ENCODE peak calls at places on chromosomes 3 and 15, in six cellular contexts. R, L, M, B, C and W are unnamed samples.

GRCh38 chr3:81214626-81215025 is 546.8 kb downstream of the GBE1 start:
- DNase-seq in B (no peak), M (peak; percentile 8), R (no peak), C (no peak), L (no peak), W (no peak)

GRCh38 chr3:58659051-58659675 is 7.4 kb downstream of the FAM3D start:
- DNase-seq in L (peak; percentile 20), C (no peak), R (peak; percentile 62), B (no peak), M (peak; percentile 15), W (peak; percentile 59)

GRCh38 chr3:156530969-156531368 is 23.9 kb downstream of the SSR3 start:
- DNase-seq in R (no peak), L (no peak), C (no peak), M (no peak), B (no peak), W (no peak)

GRCh38 chr3:100486808-100487207 is 5.6 kb upstream of the TMEM45A start:
- DNase-seq in B (no peak), L (no peak), C (no peak), R (no peak), M (no peak), W (no peak)

GRCh38 chr3:141229132-141229531 is 2.5 kb upstream of the PXYLP1 start:
- DNase-seq in R (peak; percentile 61), L (no peak), M (no peak), C (no peak), B (no peak), W (no peak)

GRCh38 chr3:179967622-179968021 is 69.1 kb downstream of the PEX5L start:
- DNase-seq in R (no peak), M (no peak), C (no peak), B (no peak), L (peak; percentile 14), W (no peak)

GRCh38 chr3:149830902-149831301 is 17.9 kb downstream of the RNF13 start:
- DNase-seq in C (no peak), M (no peak), B (no peak), L (no peak), R (no peak), W (no peak)

GRCh38 chr15:40276927-40277326 is 5.9 kb downstream of the ANKRD63 start:
- DNase-seq in C (no peak), L (no peak), B (no peak), R (no peak), M (no peak), W (no peak)

GRCh38 chr15:85607141-85607806 is 187.5 kb downstream of the KLHL25 start:
- DNase-seq in C (no peak), R (no peak), L (peak; percentile 25), B (no peak), M (peak; percentile 68), W (no peak)

GRCh38 chr3:103653996-103654395 is 1219.2 kb downstream of the ZPLD1 start:
- DNase-seq in C (no peak), B (no peak), M (peak; percentile 52), L (no peak), R (no peak), W (no peak)

GRCh38 chr3:192212335-192212734 is 515.0 kb downstream of the FGF12 start:
- DNase-seq in C (no peak), B (no peak), L (no peak), M (no peak), R (no peak), W (no peak)

GRCh38 chr3:172323894-172324590 is 124.2 kb downstream of the GHSR start:
- DNase-seq in R (peak; percentile 56), C (peak; percentile 59), L (peak; percentile 88), M (peak; percentile 78), B (no peak), W (no peak)

GRCh38 chr3:156150434-156151066 is 30.2 kb downstream of the KCNAB1 start:
- DNase-seq in R (peak; percentile 68), C (no peak), M (peak; percentile 54), L (peak; percentile 44), B (no peak), W (peak; percentile 29)

GRCh38 chr3:16288664-16289063 is 23.7 kb downstream of the OXNAD1 start:
- DNase-seq in M (no peak), C (no peak), B (no peak), L (no peak), R (no peak), W (no peak)

GRCh38 chr3:141045008-141045641 is 6.0 kb upstream of the SPSB4 start:
- DNase-seq in L (no peak), R (no peak), B (no peak), C (no peak), M (no peak), W (no peak)

GRCh38 chr3:157333551-157333991 is 103.1 kb upstream of the PTX3 start:
- DNase-seq in C (no peak), M (no peak), B (no peak), R (no peak), L (no peak), W (no peak)

GRCh38 chr3:174218011-174218410 is 641.1 kb upstream of the NAALADL2 start:
- DNase-seq in R (no peak), M (peak; percentile 41), L (no peak), B (no peak), C (no peak), W (no peak)

GRCh38 chr3:39260957-39261356 is 18.9 kb downstream of the CX3CR1 start:
- DNase-seq in B (peak; percentile 54), C (peak; percentile 85), R (peak; percentile 56), M (peak; percentile 97), L (peak; percentile 89), W (peak; percentile 80)

GRCh38 chr15:72532991-72533601 is 59.0 kb downstream of the ARIH1 start:
- DNase-seq in C (no peak), M (no peak), R (peak; percentile 15), B (no peak), L (no peak), W (no peak)

GRCh38 chr15:68502398-68502901 is 70.5 kb upstream of the ITGA11 start:
- DNase-seq in L (no peak), M (no peak), R (no peak), C (no peak), B (no peak), W (no peak)

GRCh38 chr3:124168271-124168670 is 176.3 kb upstream of the ROPN1 start:
- DNase-seq in R (no peak), M (peak; percentile 9), C (no peak), B (no peak), L (peak; percentile 13), W (no peak)

GRCh38 chr15:42919308-42919707 is 1.3 kb downstream of the TTBK2 start:
- DNase-seq in B (no peak), M (peak; percentile 20), L (peak; percentile 11), R (no peak), C (no peak), W (no peak)

GRCh38 chr3:179806177-179806576 is 153.3 kb downstream of the USP13 start:
- DNase-seq in C (no peak), L (no peak), B (no peak), M (no peak), R (no peak), W (no peak)

GRCh38 chr15:25947336-25948080 is 84.4 kb upstream of the ATP10A start:
- DNase-seq in C (no peak), L (no peak), R (peak; percentile 38), M (no peak), B (no peak), W (no peak)

GRCh38 chr15:83784975-83785374 is 131.1 kb downstream of the ADAMTSL3 start:
- DNase-seq in M (peak; percentile 93), C (no peak), L (peak; percentile 81), B (no peak), R (no peak), W (no peak)

GRCh38 chr15:25066708-25067107 is 111.9 kb downstream of the SNRPN start:
- DNase-seq in B (no peak), C (no peak), R (no peak), M (no peak), L (no peak), W (no peak)

GRCh38 chr3:127056281-127056680 is 73.4 kb downstream of the PLXNA1 start:
- DNase-seq in C (peak; percentile 3), M (no peak), L (no peak), B (no peak), R (no peak), W (no peak)

DNA sequence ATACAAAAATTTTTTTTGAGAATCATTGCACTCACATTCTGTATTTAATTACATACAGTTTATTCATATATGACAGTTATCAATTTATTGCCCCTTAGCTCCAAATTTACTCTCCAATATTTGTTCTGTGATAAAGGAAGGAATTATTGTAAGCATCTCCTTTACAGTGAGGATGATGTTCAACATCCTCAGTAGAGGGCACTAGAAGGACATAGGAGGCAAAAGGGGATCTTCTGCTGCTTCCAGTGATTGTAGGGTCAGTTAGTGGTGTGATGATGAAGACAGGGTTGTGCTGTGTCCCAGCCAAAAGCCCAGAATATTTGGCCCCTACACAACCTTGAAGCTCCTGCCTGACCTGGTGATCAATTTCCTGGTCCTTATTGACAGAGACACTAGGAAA is 89.9 kb upstream of the DCBLD2 start:
- DNase-seq in L (no peak), R (no peak), C (no peak), B (no peak), M (no peak), W (no peak)
- TF ChIP-seq CTCF in L (no peak), R (no peak), C (no peak), B (peak; percentile 43), M (no peak), W (no peak)

DNA sequence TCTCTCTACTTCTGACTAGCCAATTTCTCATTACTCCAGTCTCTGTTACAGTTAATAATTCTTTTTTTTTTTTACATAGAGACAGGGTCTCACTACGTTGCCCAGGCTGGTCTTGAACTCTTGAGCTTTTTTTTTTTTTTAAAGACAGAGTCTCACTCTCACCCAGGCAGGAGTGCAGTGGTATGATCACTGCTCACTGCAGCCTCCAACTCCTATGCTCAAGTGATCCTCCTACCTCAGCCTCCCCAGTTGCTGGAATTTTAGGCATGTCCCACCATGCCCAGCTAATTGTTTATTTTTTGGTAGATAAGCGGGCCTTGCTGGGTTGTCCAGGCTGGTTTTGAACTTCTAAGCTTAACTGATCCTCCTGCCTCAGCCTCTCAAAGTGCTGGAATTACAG is 13.6 kb downstream of the IP6K1 start:
- DNase-seq in C (no peak), M (no peak), B (no peak), R (no peak), L (no peak), W (no peak)
- H3K36me3 ChIP-seq in C (no peaks in the 10 kb centered on the region), M (no peaks in the 10 kb centered on the region), B (peaks cover 4% of the 10 kb centered on the region), R (no peaks in the 10 kb centered on the region), L (peaks cover 8% of the 10 kb centered on the region), W (no peaks in the 10 kb centered on the region)

GRCh38 chr15:31857194-31857593 is 173.1 kb upstream of the CHRNA7 start:
- DNase-seq in C (no peak), L (no peak), B (no peak), R (no peak), M (no peak), W (no peak)
- TF ChIP-seq CTCF in C (no peak), L (no peak), B (no peak), R (no peak), M (no peak), W (no peak)

DNA sequence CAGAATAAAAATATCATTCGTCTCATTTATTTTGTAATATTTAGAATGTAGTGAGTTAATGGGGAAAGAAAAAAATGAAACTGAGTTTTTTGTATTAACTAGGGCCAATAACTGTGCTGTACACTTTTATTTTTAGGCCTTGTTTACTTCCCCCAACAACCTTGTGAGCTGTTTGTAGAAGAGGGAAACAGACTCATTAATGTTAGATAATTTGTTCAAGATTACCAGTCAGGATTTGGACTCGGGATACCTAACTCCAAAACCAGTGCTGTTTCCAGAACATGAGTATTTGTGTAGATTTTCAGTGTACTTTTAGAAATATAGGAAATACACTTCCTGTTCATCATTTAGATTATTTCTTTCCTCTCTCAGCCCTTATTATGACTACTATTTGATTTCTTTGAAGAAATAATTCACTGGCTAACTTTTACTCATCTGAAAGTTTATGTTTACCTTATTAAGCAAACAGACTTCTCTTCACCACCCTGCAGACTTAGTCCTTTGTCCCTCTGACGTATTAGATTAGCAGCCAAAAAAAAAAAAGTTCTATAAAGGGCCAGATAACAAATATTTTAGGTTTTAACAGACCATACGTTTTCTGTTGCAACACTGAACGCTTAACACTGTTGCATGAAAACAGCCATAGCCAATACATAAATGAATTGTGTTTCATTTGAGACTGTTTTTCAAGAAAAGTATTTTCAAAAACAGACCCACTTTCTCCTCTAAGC is 192.5 kb upstream of the CGNL1 start:
- DNase-seq in L (no peak), B (no peak), M (no peak), R (no peak), C (no peak), W (no peak)
- H3K36me3 ChIP-seq in L (peaks cover 3% of the 10 kb centered on the region), B (no peaks in the 10 kb centered on the region), M (no peaks in the 10 kb centered on the region), R (no peaks in the 10 kb centered on the region), C (no peaks in the 10 kb centered on the region), W (no peaks in the 10 kb centered on the region)